ENCODE peak calls at places on chromosome 13, in nine cellular contexts. G is A172; Y is CD8-positive, alpha-beta memory T cell; R is heart right ventricle; W is NCI-H510A; U is cardiac fibroblast; D is Peyer's patch; I is endothelial cell; C is RPMI7951. B is an unnamed sample.

GRCh38 chr13:30850204-30850866 is 55.7 kb upstream of the MEDAG start:
- DNase-seq in G (no peak), Y (no peak), R (no peak), W (no peak), U (peak; percentile 48), D (no peak), I (no peak), C (no peak), B (no peak)

GRCh38 chr13:87810920-87811344 is 139.8 kb downstream of the SLITRK5 start:
- DNase-seq in G (no peak), Y (no peak), R (no peak), W (no peak), U (no peak), D (no peak), I (no peak), C (no peak), B (no peak)

GRCh38 chr13:49693191-49693733 is 2.0 kb upstream of the EBPL start:
- DNase-seq in G (no peak), Y (no peak), R (no peak), W (no peak), U (peak; percentile 46), D (no peak), I (no peak), C (no peak), B (no peak)

GRCh38 chr13:34863360-34864135 is 78.5 kb upstream of the NBEA start:
- DNase-seq in G (peak; percentile 81), Y (no peak), R (no peak), W (peak; percentile 7), U (peak; percentile 57), D (no peak), I (no peak), C (peak; percentile 89), B (no peak)

GRCh38 chr13:24032252-24032651 is 128.3 kb upstream of the SPATA13 start:
- DNase-seq in G (no peak), Y (no peak), R (no peak), W (no peak), U (peak; percentile 95), D (no peak), I (no peak), C (peak; percentile 21), B (no peak)

GRCh38 chr13:98026457-98026857 is 73.0 kb downstream of the IPO5 start:
- DNase-seq in G (peak; percentile 22), Y (no peak), R (no peak), W (no peak), U (peak; percentile 33), D (no peak), I (no peak), C (no peak), B (no peak)

GRCh38 chr13:49652691-49653305 is 24.5 kb downstream of the ARL11 start:
- DNase-seq in G (peak; percentile 35), Y (no peak), R (no peak), W (peak; percentile 26), U (peak; percentile 30), D (no peak), I (peak; percentile 54), C (peak; percentile 48), B (peak; percentile 66)

GRCh38 chr13:106350208-106350607 is 185.3 kb downstream of the EFNB2 start:
- DNase-seq in G (no peak), Y (no peak), R (no peak), W (peak; percentile 48), U (no peak), D (no peak), I (no peak), C (no peak), B (no peak)

GRCh38 chr13:93284056-93284455 is 57.4 kb downstream of the GPC6 start:
- DNase-seq in G (no peak), Y (no peak), R (no peak), W (no peak), U (no peak), D (no peak), I (no peak), C (no peak), B (no peak)

GRCh38 chr13:32846556-32846955 is 169.7 kb upstream of the KL start:
- DNase-seq in G (no peak), Y (no peak), R (no peak), W (no peak), U (no peak), D (no peak), I (no peak), C (no peak), B (no peak)

GRCh38 chr13:27406178-27406939 is 18.1 kb upstream of the GTF3A start:
- DNase-seq in G (peak; percentile 30), Y (peak; percentile 12), R (no peak), W (peak; percentile 5), U (peak; percentile 61), D (no peak), I (peak; percentile 17), C (peak; percentile 32), B (peak; percentile 56)

GRCh38 chr13:106468207-106468606 is 67.3 kb downstream of the EFNB2 start:
- DNase-seq in G (no peak), Y (no peak), R (peak; percentile 54), W (no peak), U (no peak), D (no peak), I (no peak), C (no peak), B (no peak)

GRCh38 chr13:101493541-101493940 is 41.1 kb downstream of the ITGBL1 start:
- DNase-seq in G (no peak), Y (no peak), R (no peak), W (no peak), U (no peak), D (no peak), I (no peak), C (no peak), B (no peak)

GRCh38 chr13:75139291-75139690 is 342.7 kb downstream of the TBC1D4 start:
- DNase-seq in G (no peak), Y (no peak), R (no peak), W (no peak), U (peak; percentile 39), D (no peak), I (no peak), C (peak; percentile 20), B (no peak)

GRCh38 chr13:43783820-43784219 is 3.0 kb downstream of the ENOX1 start:
- DNase-seq in G (no peak), Y (no peak), R (no peak), W (no peak), U (peak; percentile 75), D (no peak), I (peak; percentile 51), C (peak; percentile 68), B (peak; percentile 30)

GRCh38 chr13:104782741-104783140 is 1716.5 kb upstream of the SLC10A2 start:
- DNase-seq in G (no peak), Y (no peak), R (no peak), W (no peak), U (no peak), D (no peak), I (no peak), C (no peak), B (no peak)

GRCh38 chr13:35704331-35704730 is 227.8 kb upstream of the MAB21L1 start:
- DNase-seq in G (no peak), Y (no peak), R (no peak), W (no peak), U (no peak), D (no peak), I (no peak), C (no peak), B (no peak)

GRCh38 chr13:37326319-37326718 is 220.9 kb upstream of the CSNK1A1L start:
- DNase-seq in G (no peak), Y (no peak), R (no peak), W (no peak), U (peak; percentile 43), D (no peak), I (no peak), C (no peak), B (no peak)

GRCh38 chr13:60511637-60512036 is 114.6 kb downstream of the TDRD3 start:
- DNase-seq in G (no peak), Y (no peak), R (no peak), W (no peak), U (no peak), D (no peak), I (no peak), C (no peak), B (no peak)

GRCh38 chr13:106802917-106803316 is 235.0 kb upstream of the ARGLU1 start:
- DNase-seq in G (no peak), Y (no peak), R (no peak), W (no peak), U (no peak), D (no peak), I (no peak), C (no peak), B (no peak)

GRCh38 chr13:110616103-110617101 is 1.1 kb downstream of the NAXD start:
- DNase-seq in G (no peak), Y (no peak), R (no peak), W (no peak), U (peak; percentile 55), D (peak; percentile 71), I (no peak), C (peak; percentile 45), B (peak; percentile 78)

GRCh38 chr13:41428155-41428554 is 29.2 kb upstream of the RGCC start:
- DNase-seq in G (no peak), Y (peak; percentile 21), R (peak; percentile 28), W (no peak), U (no peak), D (no peak), I (peak; percentile 16), C (no peak), B (peak; percentile 30)

GRCh38 chr13:39330504-39330903 is 272.5 kb downstream of the LHFPL6 start:
- DNase-seq in G (no peak), Y (no peak), R (no peak), W (no peak), U (no peak), D (no peak), I (no peak), C (no peak), B (no peak)

GRCh38 chr13:24627090-24627714 is 53.0 kb upstream of the ATP12A start:
- DNase-seq in G (no peak), Y (no peak), R (no peak), W (no peak), U (peak; percentile 10), D (peak; percentile 71), I (peak; percentile 84), C (no peak), B (no peak)

GRCh38 chr13:43751624-43752023 is 35.1 kb downstream of the ENOX1 start:
- DNase-seq in G (no peak), Y (no peak), R (no peak), W (no peak), U (peak; percentile 19), D (no peak), I (no peak), C (no peak), B (no peak)

GRCh38 chr13:73733691-73734090 is 400.5 kb downstream of the KLF12 start:
- DNase-seq in G (no peak), Y (no peak), R (no peak), W (no peak), U (no peak), D (no peak), I (no peak), C (no peak), B (no peak)

GRCh38 chr13:113537909-113538688 is 46.5 kb upstream of the TFDP1 start:
- DNase-seq in G (no peak), Y (no peak), R (no peak), W (no peak), U (no peak), D (no peak), I (no peak), C (no peak), B (no peak)

GRCh38 chr13:98571955-98572662 is 4.8 kb downstream of the STK24 start:
- DNase-seq in G (peak; percentile 26), Y (no peak), R (no peak), W (peak; percentile 46), U (peak; percentile 27), D (peak; percentile 79), I (no peak), C (peak; percentile 88), B (no peak)

GRCh38 chr13:98272549-98272948 is 95.5 kb upstream of the RNF113B start:
- DNase-seq in G (no peak), Y (no peak), R (no peak), W (no peak), U (no peak), D (no peak), I (no peak), C (no peak), B (no peak)

GRCh38 chr13:35760678-35761308 is 284.3 kb upstream of the MAB21L1 start:
- DNase-seq in G (no peak), Y (no peak), R (no peak), W (peak; percentile 18), U (no peak), D (no peak), I (no peak), C (no peak), B (no peak)

GRCh38 chr13:73274147-73274546 is 215.3 kb downstream of the KLF5 start:
- DNase-seq in G (peak; percentile 37), Y (no peak), R (no peak), W (no peak), U (no peak), D (no peak), I (no peak), C (no peak), B (no peak)

B was measured in GM13976.